ENCODE peak calls at places on chromosomes 16 and 17, in ten cellular contexts. C is mucosa of gallbladder; R is left cardiac atrium; E is IMR-90; Y is dorsolateral prefrontal cortex; P is NCI-H1436 treated with DMSO at 0.1 percent for 48 hours; M is GOT3; I is NCI-H226; F is activated naive CD8-positive, alpha-beta T cell treated with anti-CD3 and anti-CD28 coated beads for 36 hours; O is tibial artery. V is an unnamed sample.

GRCh38 chr16:67349172-67349571 is 22.6 kb downstream of the LRRC36 start:
- DNase-seq in M (no peak), F (no peak), R (no peak), E (peak), P (no peak), O (no peak), I (peak), C (no peak), Y (no peak), V (no peak)

GRCh38 chr17:58079300-58080033 is 3.8 kb upstream of the DYNLL2 start:
- DNase-seq in M (no peak), Y (no peak), E (no peak), O (no peak), I (no peak), R (no peak), P (no peak), C (no peak), F (no peak), V (no peak)

GRCh38 chr16:89365044-89365467 is 125.3 kb downstream of the ANKRD11 start:
- DNase-seq in C (no peak), R (no peak), F (no peak), M (no peak), I (peak), Y (no peak), O (no peak), E (peak), P (no peak), V (no peak)

GRCh38 chr17:80426671-80427326 is 11.8 kb downstream of the ENDOV start:
- DNase-seq in E (peak), Y (peak), C (peak), O (peak), I (peak), R (peak), P (no peak), M (peak), F (peak), V (peak)

GRCh38 chr17:65270932-65271700 is 133.9 kb downstream of the RGS9 start:
- DNase-seq in C (no peak), F (no peak), R (no peak), P (no peak), O (no peak), Y (no peak), E (no peak), M (no peak), I (no peak), V (no peak)

GRCh38 chr17:2266045-2266864 is 37.3 kb downstream of the SMG6 start:
- DNase-seq in C (peak), P (no peak), E (no peak), I (no peak), O (no peak), F (peak), R (peak), M (no peak), Y (no peak), V (no peak)

GRCh38 chr16:11556214-11556819 is 30.4 kb downstream of the LITAF start:
- DNase-seq in Y (no peak), E (no peak), C (no peak), R (no peak), I (no peak), P (no peak), M (no peak), F (no peak), O (no peak), V (no peak)

GRCh38 chr17:28324272-28324745 is 5.3 kb downstream of the TMEM97 start:
- DNase-seq in O (no peak), M (no peak), C (peak), Y (no peak), F (no peak), P (no peak), I (no peak), R (no peak), E (no peak), V (peak)

GRCh38 chr16:85387171-85387507 is 226.0 kb upstream of the GSE1 start:
- DNase-seq in M (no peak), E (no peak), P (no peak), I (no peak), C (no peak), F (no peak), O (peak), Y (no peak), R (no peak), V (peak)

GRCh38 chr17:73005360-73005759 is 87.1 kb downstream of the SLC39A11 start:
- DNase-seq in E (no peak), C (no peak), R (no peak), F (no peak), M (no peak), Y (no peak), O (no peak), P (no peak), I (no peak), V (no peak)

GRCh38 chr16:85253127-85253941 is 141.1 kb upstream of the CIBAR2 start:
- DNase-seq in Y (peak), P (no peak), I (no peak), M (no peak), E (peak), R (peak), C (peak), F (peak), O (no peak), V (peak)

GRCh38 chr17:35373532-35373983 is at the start of gene SLFN11:
- DNase-seq in O (peak), F (peak), I (peak), C (peak), P (no peak), M (peak), E (peak), Y (no peak), R (peak), V (peak)

GRCh38 chr16:68049448-68049847 is 26.4 kb downstream of the DUS2 start:
- DNase-seq in C (no peak), F (no peak), I (no peak), R (no peak), Y (no peak), P (no peak), M (no peak), O (no peak), E (no peak), V (no peak)

GRCh38 chr17:5585814-5586558 is 1.7 kb upstream of the NLRP1 start:
- DNase-seq in P (no peak), M (no peak), E (peak), Y (no peak), I (peak), O (no peak), C (no peak), R (no peak), F (peak), V (no peak)

GRCh38 chr16:2042171-2042570 is 5.5 kb downstream of the NTHL1 start:
- DNase-seq in F (no peak), E (no peak), R (peak), O (no peak), P (no peak), C (no peak), I (no peak), Y (no peak), M (no peak), V (no peak)

GRCh38 chr16:77816293-77816692 is 27.9 kb downstream of the VAT1L start:
- DNase-seq in I (peak), C (peak), P (no peak), E (peak), O (no peak), Y (no peak), R (no peak), M (no peak), F (no peak), V (no peak)

GRCh38 chr16:54075446-54075845 is 211.1 kb downstream of the IRX3 start:
- DNase-seq in E (no peak), R (no peak), I (no peak), F (no peak), O (no peak), P (no peak), Y (no peak), C (no peak), M (no peak), V (no peak)

GRCh38 chr16:49431040-49431439 is 57.4 kb downstream of the C16orf78 start:
- DNase-seq in P (no peak), F (no peak), O (peak), E (no peak), R (no peak), M (no peak), Y (no peak), C (no peak), I (no peak), V (no peak)

GRCh38 chr17:37788531-37788930 is 43.7 kb upstream of the HNF1B start:
- DNase-seq in O (no peak), E (no peak), I (no peak), F (no peak), Y (no peak), C (no peak), R (no peak), P (no peak), M (no peak), V (no peak)

GRCh38 chr17:75693500-75694481 is 26.7 kb downstream of the SAP30BP start:
- DNase-seq in R (peak), I (peak), P (no peak), F (no peak), E (peak), C (peak), M (no peak), O (peak), Y (peak), V (peak)

GRCh38 chr16:10840703-10841102 is 22.1 kb upstream of the TVP23A start:
- DNase-seq in O (no peak), F (no peak), R (no peak), P (no peak), I (no peak), M (no peak), Y (no peak), C (no peak), E (no peak), V (no peak)

GRCh38 chr17:65933290-65933689 is 258.6 kb downstream of the CEP112 start:
- DNase-seq in R (no peak), O (no peak), M (no peak), C (no peak), P (no peak), E (no peak), I (no peak), F (no peak), Y (no peak), V (no peak)

GRCh38 chr17:11418367-11418766 is 177.4 kb downstream of the SHISA6 start:
- DNase-seq in O (no peak), E (no peak), M (no peak), R (no peak), C (no peak), P (no peak), I (no peak), F (no peak), Y (no peak), V (no peak)

GRCh38 chr16:64403352-64403751 is 718.5 kb downstream of the CDH11 start:
- DNase-seq in O (no peak), R (no peak), M (no peak), Y (no peak), I (no peak), E (no peak), P (no peak), C (no peak), F (no peak), V (no peak)

GRCh38 chr16:66509576-66509975 is 40.3 kb downstream of the TK2 start:
- DNase-seq in Y (no peak), R (no peak), M (no peak), O (peak), I (no peak), P (no peak), E (no peak), C (no peak), F (no peak), V (no peak)

GRCh38 chr16:81716478-81717210 is 62.4 kb upstream of the PLCG2 start:
- DNase-seq in M (no peak), I (no peak), F (peak), Y (no peak), R (no peak), P (no peak), E (no peak), O (no peak), C (no peak), V (no peak)

GRCh38 chr16:23640669-23640958 is 496 bp downstream of the PALB2 start:
- DNase-seq in M (no peak), I (no peak), P (no peak), E (no peak), O (no peak), R (no peak), C (no peak), Y (no peak), F (no peak), V (no peak)

GRCh38 chr17:11772031-11772430 is 173.8 kb downstream of the DNAH9 start:
- DNase-seq in Y (no peak), F (no peak), R (no peak), C (no peak), E (no peak), P (no peak), I (no peak), M (no peak), O (no peak), V (no peak)

GRCh38 chr16:84768061-84768797 is 51.6 kb upstream of the CRISPLD2 start:
- DNase-seq in E (no peak), C (no peak), P (no peak), F (no peak), R (no peak), Y (no peak), I (no peak), O (no peak), M (no peak), V (no peak)

GRCh38 chr16:80563066-80563465 is 22.3 kb downstream of the DYNLRB2 start:
- DNase-seq in I (no peak), R (no peak), F (no peak), M (no peak), Y (no peak), C (no peak), P (no peak), O (no peak), E (no peak), V (no peak)

GRCh38 chr17:28346746-28347246 is 10.5 kb downstream of the POLDIP2 start:
- DNase-seq in I (no peak), C (peak), R (no peak), E (no peak), Y (no peak), P (no peak), F (no peak), M (no peak), O (no peak), V (peak)

GRCh38 chr17:56751145-56751743 is 82.5 kb downstream of the C17orf67 start:
- DNase-seq in P (no peak), F (no peak), O (no peak), M (no peak), E (no peak), R (no peak), I (no peak), Y (no peak), C (no peak), V (no peak)

GRCh38 chr16:73743665-73744496 is 552.7 kb upstream of the PSMD7 start:
- DNase-seq in E (no peak), R (no peak), I (no peak), Y (no peak), F (no peak), O (no peak), M (no peak), P (no peak), C (no peak), V (no peak)

V was measured in testis.